ENCODE peak calls at places on chromosomes 12 and 14, in four cellular contexts. U, I, O and E are unnamed samples.

GRCh38 chr14:89399594-89400068 is 17.4 kb downstream of the FOXN3 start:
- DNase-seq in I (peak), U (peak), O (no peak), E (no peak)

GRCh38 chr12:7114008-7114407 is 5.0 kb upstream of the C1RL start:
- DNase-seq in U (no peak), O (no peak), I (no peak), E (no peak)

GRCh38 chr12:58915634-58916033 is 4.7 kb downstream of the LRIG3 start:
- DNase-seq in I (peak), U (no peak), O (no peak), E (no peak)

GRCh38 chr12:9391751-9392240 is 183.6 kb upstream of the PZP start:
- DNase-seq in I (no peak), U (no peak), O (no peak), E (no peak)

GRCh38 chr12:39372929-39373328 is 70.0 kb downstream of the KIF21A start:
- DNase-seq in O (no peak), U (no peak), I (no peak), E (no peak)

GRCh38 chr12:1628671-1629337 is at the start of gene WNT5B:
- DNase-seq in O (no peak), U (no peak), I (no peak), E (no peak)

GRCh38 chr14:33578461-33579216 is 372.2 kb downstream of the EGLN3 start:
- DNase-seq in U (no peak), O (no peak), I (no peak), E (no peak)

GRCh38 chr14:61376314-61376713 is 54.9 kb downstream of the PRKCH start:
- DNase-seq in I (no peak), O (no peak), U (no peak), E (no peak)

GRCh38 chr12:54206807-54207206 is 18.0 kb upstream of the SMUG1 start:
- DNase-seq in O (no peak), I (no peak), U (no peak), E (no peak)

GRCh38 chr14:53963491-53964227 is 7.0 kb upstream of the BMP4 start:
- DNase-seq in O (no peak), I (no peak), U (peak), E (peak)

GRCh38 chr14:51396222-51396815 is 156.3 kb downstream of the TMX1 start:
- DNase-seq in O (no peak), I (peak), U (no peak), E (no peak)

GRCh38 chr14:28303248-28303647 is 463.3 kb upstream of the FOXG1 start:
- DNase-seq in O (no peak), I (no peak), U (no peak), E (no peak)

GRCh38 chr12:46217686-46218508 is 50.9 kb downstream of the SLC38A1 start:
- DNase-seq in I (no peak), O (peak), U (no peak), E (no peak)

GRCh38 chr12:93803408-93803807 is 126.2 kb downstream of the CRADD start:
- DNase-seq in O (no peak), U (no peak), I (no peak), E (no peak)

GRCh38 chr12:25135531-25136154 is 59.3 kb downstream of the DNAI7 start:
- DNase-seq in O (no peak), I (no peak), U (no peak), E (no peak)

GRCh38 chr12:90124914-90125313 is 416.3 kb upstream of the ATP2B1 start:
- DNase-seq in I (no peak), O (no peak), U (no peak), E (no peak)

DNA sequence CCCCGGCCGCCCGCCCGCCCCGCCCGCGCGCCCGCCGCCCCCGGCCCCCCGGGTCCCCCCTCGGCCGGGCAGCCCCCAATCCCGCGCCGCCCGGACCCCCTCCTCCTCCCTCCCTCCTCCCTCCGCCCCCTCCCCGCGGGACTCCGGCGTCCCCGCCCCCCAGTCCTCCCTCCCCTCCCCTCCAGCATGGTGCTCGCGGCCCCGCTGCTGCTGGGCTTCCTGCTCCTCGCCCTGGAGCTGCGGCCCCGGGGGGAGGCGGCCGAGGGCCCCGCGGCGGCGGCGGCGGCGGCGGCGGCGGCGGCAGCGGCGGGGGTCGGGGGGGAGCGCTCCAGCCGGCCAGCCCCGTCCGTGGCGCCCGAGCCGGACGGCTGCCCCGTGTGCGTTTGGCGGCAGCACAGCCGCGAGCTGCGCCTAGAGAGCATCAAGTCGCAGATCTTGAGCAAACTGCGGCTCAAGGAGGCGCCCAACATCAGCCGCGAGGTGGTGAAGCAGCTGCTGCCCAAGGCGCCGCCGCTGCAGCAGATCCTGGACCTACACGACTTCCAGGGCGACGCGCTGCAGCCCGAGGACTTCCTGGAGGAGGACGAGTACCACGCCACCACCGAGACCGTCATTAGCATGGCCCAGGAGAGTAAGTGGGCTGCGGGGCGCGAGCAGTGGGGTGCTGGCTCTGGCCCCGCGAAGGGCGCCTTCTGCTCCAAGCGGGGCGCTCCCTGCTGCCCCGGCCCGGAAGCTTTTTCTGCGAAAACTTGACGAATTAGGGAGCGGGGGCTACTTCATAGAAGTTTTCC is 404 bp downstream of the GDF11 start:
- DNase-seq in U (peak), I (no peak), O (peak), E (no peak)
- TF ChIP-seq CTCF in U (no peak), I (peak), O (peak), E (no peak)

GRCh38 chr14:75793806-75794205 is 132.8 kb downstream of the TTLL5 start:
- DNase-seq in U (no peak), I (peak), O (no peak), E (no peak)
- TF ChIP-seq CTCF in U (no peak), I (peak), O (no peak), E (no peak)

GRCh38 chr12:72467985-72468384 is 195.8 kb downstream of the TRHDE start:
- DNase-seq in I (no peak), O (no peak), U (no peak), E (no peak)

GRCh38 chr12:72468505-72468904 is 196.3 kb downstream of the TRHDE start:
- DNase-seq in O (no peak), I (no peak), U (no peak), E (no peak)

GRCh38 chr12:72476301-72476700 is 204.1 kb downstream of the TRHDE start:
- DNase-seq in I (no peak), O (no peak), U (no peak), E (no peak)

GRCh38 chr12:72471806-72472205 is 199.6 kb downstream of the TRHDE start:
- DNase-seq in I (no peak), U (no peak), O (no peak), E (no peak)

GRCh38 chr12:72472350-72472749 is 200.2 kb downstream of the TRHDE start:
- DNase-seq in U (no peak), O (no peak), I (no peak), E (no peak)
- TF ChIP-seq CTCF in U (no peak), O (no peak), I (no peak), E (no peak)

GRCh38 chr14:35959835-35960234 is 133.7 kb downstream of the BRMS1L start:
- DNase-seq in U (no peak), O (no peak), I (no peak), E (no peak)
- TF ChIP-seq CTCF in U (no peak), O (peak), I (no peak), E (no peak)

GRCh38 chr14:99523661-99524050 is 42.4 kb downstream of the CCNK start:
- DNase-seq in O (no peak), U (no peak), I (no peak), E (no peak)

GRCh38 chr14:99525699-99526080 is 44.5 kb downstream of the CCNK start:
- DNase-seq in O (no peak), I (no peak), U (no peak), E (no peak)

GRCh38 chr14:99524091-99524661 is 43.0 kb downstream of the CCNK start:
- DNase-seq in O (no peak), I (no peak), U (no peak), E (no peak)

GRCh38 chr14:99522934-99523660 is 41.9 kb downstream of the CCNK start:
- DNase-seq in O (no peak), U (no peak), I (no peak), E (no peak)

DNA sequence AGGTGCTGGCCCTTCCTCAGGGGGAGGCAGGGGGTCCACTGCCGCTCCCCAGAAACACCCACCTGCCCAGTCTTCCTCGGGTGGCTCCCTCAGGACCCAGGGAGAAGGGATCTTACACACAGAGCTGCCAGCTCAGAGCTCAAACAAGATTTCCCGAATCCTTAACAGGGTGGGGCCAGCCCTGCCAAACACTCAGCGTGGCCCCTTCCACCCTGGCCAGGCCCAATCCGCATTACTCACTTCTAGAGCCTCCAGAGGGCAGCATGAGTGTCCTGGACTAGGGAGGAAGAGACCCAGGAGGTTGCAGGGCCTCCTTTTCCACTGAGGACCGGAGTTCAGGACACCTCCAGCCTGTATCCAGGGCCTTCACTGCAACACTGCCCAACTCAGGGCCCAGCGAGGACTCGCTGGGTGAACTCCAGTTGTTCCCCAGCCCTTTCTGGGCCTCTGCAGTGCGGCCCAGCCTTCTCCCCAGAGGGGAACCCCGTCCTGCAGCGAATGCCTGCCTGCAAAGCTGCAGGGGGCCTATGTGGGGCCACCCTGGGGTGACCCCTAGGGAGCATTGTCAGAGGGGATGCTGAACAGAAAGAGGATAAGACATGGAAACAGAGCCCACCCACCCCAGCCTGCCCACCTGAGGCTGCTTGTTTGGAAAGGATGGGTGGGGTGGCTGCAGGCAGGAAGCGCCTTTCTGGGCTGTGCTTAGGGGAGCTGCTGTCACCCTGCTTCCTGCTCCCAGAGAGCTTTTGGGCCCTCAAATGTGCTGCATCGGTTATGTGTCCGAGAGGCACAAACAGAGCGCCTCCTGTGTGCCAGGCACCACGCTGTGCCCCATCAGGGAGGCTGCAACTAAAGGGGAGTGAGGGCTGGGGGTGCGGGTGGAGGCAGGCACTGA is 43.8 kb downstream of the CCNK start:
- DNase-seq in O (no peak), I (no peak), U (no peak), E (no peak)
- TF ChIP-seq CTCF in O (peak), I (peak), U (no peak), E (no peak)

GRCh38 chr12:49609875-49610154 is 4.4 kb upstream of the FAM186B start:
- DNase-seq in I (no peak), U (no peak), O (no peak), E (no peak)
- TF ChIP-seq CTCF in I (no peak), U (no peak), O (no peak), E (no peak)

DNA sequence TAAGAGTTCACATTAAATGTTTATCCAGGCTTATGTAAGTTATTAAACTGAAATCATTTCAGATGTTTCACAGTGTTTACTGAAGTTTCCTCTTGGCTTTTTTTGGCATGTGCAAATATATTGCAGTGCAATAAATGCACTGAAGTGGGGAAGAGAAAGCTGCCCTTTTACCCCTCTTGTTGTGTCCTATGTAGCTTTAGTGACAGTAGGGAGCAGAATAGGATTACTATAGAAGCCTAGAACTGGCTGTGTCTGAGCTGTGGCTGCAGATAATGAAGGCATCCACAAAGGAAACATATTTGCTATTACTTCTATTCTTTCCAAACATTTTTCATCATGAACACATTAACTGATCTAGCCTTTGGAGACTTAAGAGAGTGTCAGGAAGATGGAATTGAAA is 24.1 kb upstream of the CNTN1 start:
- DNase-seq in O (no peak), I (no peak), U (no peak), E (no peak)
- TF ChIP-seq CTCF in O (no peak), I (no peak), U (no peak), E (no peak)

GRCh38 chr12:127025545-127025944 is 1241.4 kb upstream of the TMEM132C start:
- DNase-seq in I (no peak), O (no peak), U (no peak), E (no peak)
- TF ChIP-seq CTCF in I (peak), O (no peak), U (no peak), E (no peak)